ENCODE peak calls at places on chromosomes 6 and 20, in ten cellular contexts. J is A673, I is tibial nerve, X is epithelial cell of esophagus, K is BE2C, P is ascending aorta, M is OCI-LY7, G is neural progenitor cell, N is pancreas, W is psoas muscle. R is an unnamed sample.

GRCh38 chr20:24309596-24309995 is 159.8 kb upstream of the SYNDIG1 start:
- DNase-seq in X (no peak), G (no peak), J (no peak), M (no peak), N (no peak), P (no peak), K (peak; percentile 25), W (no peak), I (no peak), R (no peak)

GRCh38 chr20:53245581-53245980 is 273.4 kb downstream of the TSHZ2 start:
- DNase-seq in M (no peak), X (no peak), P (no peak), K (no peak), J (no peak), N (no peak), W (no peak), G (no peak), I (no peak), R (no peak)

GRCh38 chr6:126766820-126767219 is 351.7 kb upstream of the RSPO3 start:
- DNase-seq in M (no peak), W (no peak), J (no peak), X (no peak), N (no peak), K (no peak), P (no peak), I (no peak), G (no peak), R (no peak)

GRCh38 chr6:99603421-99604160 is 3.0 kb upstream of the PRDM13 start:
- DNase-seq in W (no peak), I (no peak), J (peak; percentile 74), G (peak; percentile 94), X (no peak), K (no peak), M (no peak), P (no peak), N (no peak), R (peak; percentile 78)

GRCh38 chr6:132812756-132813172 is 1.6 kb upstream of the RPS12 start:
- DNase-seq in X (peak; percentile 13), M (no peak), P (no peak), I (no peak), J (no peak), G (peak; percentile 19), K (no peak), W (no peak), N (no peak), R (no peak)

GRCh38 chr20:44586986-44587980 is 4.9 kb downstream of the PKIG start:
- DNase-seq in G (no peak), M (peak; percentile 69), J (no peak), X (no peak), N (no peak), K (no peak), W (no peak), P (no peak), I (no peak), R (no peak)

GRCh38 chr6:31797607-31798006 is 2.1 kb upstream of the VARS1 start:
- DNase-seq in X (no peak), J (no peak), K (no peak), M (peak; percentile 81), P (no peak), N (no peak), W (no peak), G (no peak), I (no peak), R (no peak)

GRCh38 chr20:47221036-47221625 is 135.4 kb downstream of the ZMYND8 start:
- DNase-seq in W (no peak), X (no peak), I (no peak), M (no peak), G (no peak), K (no peak), N (no peak), J (no peak), P (no peak), R (no peak)

GRCh38 chr6:71034578-71034977 is 77.7 kb upstream of the B3GAT2 start:
- DNase-seq in N (no peak), J (no peak), W (no peak), I (no peak), G (no peak), P (no peak), M (no peak), X (no peak), K (no peak), R (no peak)

GRCh38 chr6:38701551-38701950 is 1.4 kb downstream of the GLO1 start:
- DNase-seq in K (no peak), J (no peak), W (no peak), P (no peak), N (no peak), X (peak; percentile 45), I (no peak), G (no peak), M (no peak), R (no peak)

GRCh38 chr6:38705924-38706323 is 3.0 kb upstream of the GLO1 start:
- DNase-seq in N (no peak), X (no peak), P (no peak), I (no peak), K (no peak), W (no peak), M (no peak), G (no peak), J (no peak), R (no peak)

GRCh38 chr6:38697846-38698245 is 5.1 kb downstream of the GLO1 start:
- DNase-seq in G (no peak), M (no peak), I (no peak), N (no peak), X (no peak), J (no peak), W (no peak), P (no peak), K (no peak), R (no peak)

GRCh38 chr6:38703949-38704348 is 1.0 kb upstream of the GLO1 start:
- DNase-seq in P (no peak), K (no peak), N (no peak), J (no peak), I (no peak), G (no peak), X (no peak), M (no peak), W (no peak), R (no peak)

DNA sequence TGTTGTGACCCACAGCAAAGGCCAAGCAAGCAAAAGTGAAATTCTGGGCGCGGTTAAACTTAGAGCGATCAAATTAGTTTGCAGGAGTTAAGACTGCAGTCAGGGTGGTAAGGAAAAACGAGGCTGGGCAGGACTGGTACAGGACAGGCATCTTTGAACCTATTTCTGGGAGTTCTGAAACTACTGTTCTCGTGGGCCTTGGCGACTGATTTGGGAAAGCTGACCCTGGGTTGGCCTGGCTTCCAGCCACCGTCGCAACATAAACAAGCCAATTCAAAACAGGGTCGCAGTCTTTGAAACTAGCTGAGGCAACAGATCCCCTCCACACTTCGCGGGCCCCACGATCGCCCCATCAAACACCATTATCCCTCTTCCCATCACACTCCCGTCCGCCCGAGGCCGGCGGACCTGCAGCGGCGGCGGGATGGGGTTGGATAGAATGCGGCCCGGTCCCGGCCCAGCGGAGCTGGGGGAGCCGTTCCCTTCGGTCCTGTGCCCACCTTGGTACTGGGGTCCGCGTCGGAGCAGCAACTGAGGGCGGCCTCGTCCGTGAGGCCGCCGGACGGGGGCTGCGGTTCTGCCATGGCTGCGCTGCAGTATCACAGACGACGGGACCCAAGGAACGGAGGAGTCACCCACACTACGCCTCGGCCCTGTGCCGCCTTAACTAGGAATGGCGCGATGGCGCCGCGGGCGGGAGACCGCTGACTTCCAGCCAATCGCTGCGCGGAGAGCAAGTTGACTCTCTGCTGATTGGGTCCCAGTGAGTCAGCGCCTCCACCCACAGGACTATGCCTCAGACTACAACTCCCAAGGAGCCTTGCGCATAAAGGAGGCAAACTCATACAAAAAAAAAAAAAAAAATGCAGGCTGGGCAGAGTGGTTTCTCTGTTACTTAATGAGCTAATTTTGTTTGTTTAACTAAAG is at the start of gene GLO1:
- DNase-seq in M (peak; percentile 98), I (peak; percentile 97), W (peak; percentile 97), G (peak; percentile 98), K (peak; percentile 98), P (peak; percentile 94), J (peak; percentile 99), X (peak; percentile 100), N (peak; percentile 98), R (peak; percentile 96)
- TF ChIP-seq CTCF in M (no peak), I (peak; percentile 36), W (no peak), G (no peak), K (no peak), P (no peak), J (no peak), X (no peak), N (no peak), R (no peak)

DNA sequence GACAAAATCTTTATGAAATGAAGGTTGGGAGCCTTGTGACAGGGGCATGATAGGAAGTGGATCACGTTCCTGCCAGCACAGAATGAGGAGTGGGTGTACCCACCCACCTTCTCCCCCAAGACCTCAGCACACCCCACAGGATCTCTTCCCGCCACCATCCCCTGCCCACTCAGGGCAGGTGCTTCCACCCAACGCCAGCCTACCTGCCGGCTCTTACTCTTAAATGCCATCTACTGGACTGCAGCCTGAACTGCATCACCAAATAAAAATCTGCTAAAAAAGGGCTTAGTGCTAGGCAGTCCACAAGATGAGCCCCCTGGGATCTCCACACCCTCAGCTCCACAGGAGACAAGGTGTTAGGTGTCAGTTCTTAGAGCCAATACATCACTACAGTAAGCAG is 20.6 kb downstream of the DTNBP1 start:
- DNase-seq in M (peak; percentile 39), I (no peak), G (no peak), P (no peak), N (no peak), K (no peak), J (no peak), X (peak; percentile 15), W (no peak), R (no peak)
- TF ChIP-seq CTCF in M (peak; percentile 73), I (no peak), G (peak; percentile 44), P (no peak), N (no peak), K (peak; percentile 38), J (peak; percentile 43), X (peak; percentile 21), W (no peak), R (no peak)

DNA sequence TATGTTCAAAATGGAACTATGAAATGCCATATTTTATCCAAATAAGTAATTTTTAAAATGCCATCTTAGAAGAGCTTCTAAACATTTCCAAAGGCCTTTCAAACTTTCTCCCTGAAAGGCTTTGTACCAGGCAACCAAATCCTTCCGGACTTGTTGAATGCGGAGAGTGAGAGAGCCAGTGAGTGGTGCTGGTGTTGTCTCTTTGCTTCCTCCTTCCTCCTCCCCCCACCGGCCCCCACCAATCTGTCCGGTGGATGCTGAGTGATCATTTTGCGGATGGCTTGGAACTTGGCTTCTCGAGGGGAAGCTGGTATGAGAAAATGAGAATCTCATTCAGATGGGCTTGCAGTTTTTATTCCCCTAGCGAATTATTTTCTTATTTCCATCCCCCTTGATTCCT is 97.3 kb downstream of the ANKRD60 start:
- DNase-seq in K (no peak), P (no peak), W (no peak), X (no peak), N (no peak), M (no peak), I (peak; percentile 61), J (no peak), G (peak; percentile 70), R (no peak)
- TF ChIP-seq CTCF in K (no peak), P (no peak), W (no peak), X (no peak), N (no peak), M (no peak), I (no peak), J (no peak), G (no peak), R (no peak)

DNA sequence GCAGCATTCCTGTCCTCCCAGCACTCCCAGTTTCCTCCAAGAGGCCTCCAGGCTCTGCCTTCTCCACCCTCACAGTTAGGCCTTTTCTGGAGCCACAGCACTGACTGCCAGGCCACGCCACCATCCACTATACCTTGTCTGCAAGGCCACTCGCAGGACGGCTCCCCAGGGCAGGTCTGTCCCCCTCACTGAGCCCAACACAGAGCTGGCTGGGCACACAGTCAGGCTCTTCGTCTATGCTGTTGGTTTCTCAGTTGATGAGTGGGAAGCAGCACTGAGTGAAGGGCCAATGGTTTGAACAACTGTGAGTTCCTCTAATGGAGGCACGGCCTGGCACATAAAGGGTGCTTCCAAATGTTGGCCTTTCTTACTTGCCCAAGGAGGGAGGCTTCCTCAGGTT is 95.2 kb downstream of the GRM4 start:
- DNase-seq in P (no peak), N (no peak), G (no peak), W (no peak), I (no peak), X (no peak), K (no peak), M (no peak), J (no peak), R (no peak)
- TF ChIP-seq CTCF in P (no peak), N (no peak), G (no peak), W (no peak), I (no peak), X (no peak), K (no peak), M (no peak), J (no peak), R (no peak)